ENCODE peak calls at places on chromosomes 2 and 18, in eight cellular contexts. D is CD4-positive, CD25-positive, alpha-beta regulatory T cell; U is endothelial cell; Q is RCC 7860; X is AG09309; K is GM12878; R is naive B cell; V is cardiac muscle cell. J is an unnamed sample.

GRCh38 chr2:149313512-149313972 is 16.8 kb upstream of the LYPD6 start:
- DNase-seq in X (no peak), R (no peak), U (peak), V (peak), K (peak), Q (peak), D (no peak), J (peak)

GRCh38 chr2:121128741-121129659 is 156.0 kb downstream of the TFCP2L1 start:
- DNase-seq in V (peak), R (no peak), U (peak), X (no peak), D (no peak), Q (peak), K (no peak), J (peak)

GRCh38 chr2:137252934-137253333 is 487.6 kb downstream of the THSD7B start:
- DNase-seq in Q (peak), R (no peak), X (no peak), K (no peak), U (no peak), D (no peak), V (no peak), J (no peak)

GRCh38 chr18:76459312-76459686 is 35.7 kb downstream of the ZNF516 start:
- DNase-seq in Q (no peak), X (no peak), D (no peak), U (no peak), K (no peak), V (no peak), R (no peak), J (no peak)

GRCh38 chr18:34911081-34911480 is 130.1 kb upstream of the MAPRE2 start:
- DNase-seq in R (no peak), Q (no peak), V (no peak), X (no peak), K (no peak), D (no peak), U (no peak), J (no peak)

GRCh38 chr2:24492283-24493272 is 1.5 kb downstream of the NCOA1 start:
- DNase-seq in V (peak), U (no peak), X (no peak), D (no peak), Q (no peak), K (no peak), R (no peak), J (peak)

GRCh38 chr18:48875942-48876511 is 74.7 kb downstream of the SMAD7 start:
- DNase-seq in R (no peak), Q (peak), X (no peak), K (no peak), V (no peak), U (no peak), D (no peak), J (peak)

GRCh38 chr2:229060147-229060546 is 210.9 kb downstream of the PID1 start:
- DNase-seq in D (no peak), X (no peak), V (no peak), K (no peak), R (no peak), U (no peak), Q (no peak), J (no peak)

GRCh38 chr2:46351388-46352141 is 54.4 kb downstream of the EPAS1 start:
- DNase-seq in V (no peak), R (no peak), D (peak), X (no peak), Q (no peak), U (no peak), K (no peak), J (no peak)

GRCh38 chr2:230050151-230050550 is 18.6 kb downstream of the SLC16A14 start:
- DNase-seq in V (no peak), Q (no peak), K (no peak), D (no peak), U (no peak), R (no peak), X (no peak), J (no peak)

GRCh38 chr2:149185942-149186490 is 144.4 kb upstream of the LYPD6 start:
- DNase-seq in V (no peak), X (no peak), Q (no peak), R (no peak), K (no peak), U (no peak), D (no peak), J (no peak)

GRCh38 chr2:53768233-53768542 is 584 bp downstream of the CHAC2 start:
- DNase-seq in U (peak), D (no peak), X (no peak), V (peak), K (no peak), Q (no peak), R (no peak), J (no peak)

GRCh38 chr2:190976521-190976920 is 37.5 kb downstream of the STAT1 start:
- DNase-seq in D (no peak), R (no peak), Q (no peak), V (no peak), K (no peak), X (no peak), U (no peak), J (no peak)

GRCh38 chr18:12304351-12305210 is 3.5 kb upstream of the TUBB6 start:
- DNase-seq in X (no peak), V (no peak), R (no peak), Q (no peak), K (no peak), D (no peak), U (no peak), J (no peak)

GRCh38 chr2:196234672-196235071 is 63.3 kb upstream of the STK17B start:
- DNase-seq in R (no peak), Q (peak), V (peak), X (peak), K (peak), U (no peak), D (no peak), J (no peak)

GRCh38 chr2:19235308-19235707 is 123.1 kb downstream of the OSR1 start:
- DNase-seq in R (no peak), D (no peak), X (peak), U (no peak), V (peak), Q (no peak), K (no peak), J (no peak)

GRCh38 chr18:45617284-45617683 is 2.0 kb downstream of the SLC14A2 start:
- DNase-seq in X (peak), Q (peak), R (no peak), U (no peak), V (peak), K (no peak), D (no peak), J (peak)

GRCh38 chr2:151946856-151947523 is 118.8 kb upstream of the ARL5A start:
- DNase-seq in X (no peak), U (peak), Q (no peak), K (no peak), V (peak), D (no peak), R (peak), J (no peak)

GRCh38 chr18:49723648-49724180 is 89.6 kb downstream of the ACAA2 start:
- DNase-seq in R (no peak), U (peak), X (no peak), D (no peak), V (peak), K (peak), Q (peak), J (peak)

GRCh38 chr2:215793747-215794595 is 219.4 kb downstream of the MREG start:
- DNase-seq in R (no peak), U (no peak), X (peak), Q (peak), D (no peak), V (peak), K (peak), J (peak)

GRCh38 chr2:227324671-227325055 is 388 bp upstream of the MFF start:
- DNase-seq in R (no peak), V (no peak), Q (peak), X (no peak), K (no peak), U (no peak), D (no peak), J (no peak)

GRCh38 chr2:179556425-179556824 is 291.8 kb upstream of the SESTD1 start:
- DNase-seq in Q (no peak), D (no peak), X (no peak), R (no peak), V (no peak), K (no peak), U (no peak), J (no peak)

GRCh38 chr2:84906900-84907714 is 1.7 kb downstream of the TMSB10 start:
- DNase-seq in X (no peak), K (no peak), V (peak), R (peak), U (peak), Q (peak), D (peak), J (peak)

GRCh38 chr18:58942486-58942885 is 77.8 kb downstream of the ZNF532 start:
- DNase-seq in K (no peak), D (no peak), R (no peak), X (no peak), V (no peak), U (no peak), Q (no peak), J (peak)

GRCh38 chr2:134170269-134170668 is 83.6 kb upstream of the MGAT5 start:
- DNase-seq in R (no peak), K (no peak), Q (no peak), X (no peak), V (no peak), U (no peak), D (no peak), J (no peak)

GRCh38 chr2:219215871-219216536 is 2.8 kb downstream of the ABCB6 start:
- DNase-seq in Q (no peak), R (no peak), V (no peak), X (no peak), D (no peak), K (no peak), U (no peak), J (no peak)

GRCh38 chr2:65057391-65058052 is 1.3 kb downstream of the CEP68 start:
- DNase-seq in U (no peak), D (peak), X (no peak), V (peak), K (peak), Q (peak), R (peak), J (peak)

GRCh38 chr2:72788756-72789155 is 37.1 kb downstream of the EXOC6B start:
- DNase-seq in K (no peak), Q (no peak), X (peak), D (no peak), V (peak), R (no peak), U (no peak), J (no peak)

GRCh38 chr18:57843403-57843802 is 40.3 kb upstream of the ATP8B1 start:
- DNase-seq in D (no peak), R (no peak), U (no peak), X (no peak), K (no peak), Q (no peak), V (no peak), J (no peak)

GRCh38 chr2:101986804-101987740 is 4.7 kb upstream of the IL1R2 start:
- DNase-seq in D (peak), R (no peak), X (no peak), V (peak), K (no peak), U (no peak), Q (peak), J (no peak)

GRCh38 chr2:53235836-53236582 is 531.6 kb upstream of the CHAC2 start:
- DNase-seq in U (no peak), D (no peak), X (no peak), Q (peak), R (no peak), V (no peak), K (no peak), J (peak)

GRCh38 chr2:204751472-204751871 is 206.2 kb downstream of the PARD3B start:
- DNase-seq in R (no peak), D (no peak), X (no peak), K (no peak), Q (no peak), U (no peak), V (no peak), J (no peak)

GRCh38 chr2:46135936-46136335 is 161.3 kb upstream of the EPAS1 start:
- DNase-seq in R (no peak), V (peak), D (no peak), U (no peak), Q (no peak), X (no peak), K (no peak), J (no peak)

GRCh38 chr2:232473467-232473890 is 14.2 kb downstream of the ECEL1 start:
- DNase-seq in D (no peak), X (no peak), K (no peak), U (no peak), R (no peak), Q (no peak), V (peak), J (no peak)

GRCh38 chr2:227719637-227720036 is 1.8 kb upstream of the SLC19A3 start:
- DNase-seq in U (no peak), D (no peak), Q (no peak), V (peak), X (no peak), K (no peak), R (no peak), J (no peak)

J was measured in Caki2.